ENCODE peak calls at places on chromosome 5, in ten cellular contexts. G is fibroblast of lung, X is PC-3, D is HCT116, U is mammary epithelial cell, N is IMR-90, W is HepG2, T is endodermal cell, E is endothelial cell of umbilical vein, K is H9. B is an unnamed sample.

GRCh38 chr5:172150514-172151425 is 37.3 kb downstream of the STK10 start:
- DNase-seq in X (no peak), D (no peak), W (no peak), K (no peak), E (no peak), T (no peak), N (peak), U (no peak), G (no peak), B (no peak)

GRCh38 chr5:92885950-92886349 is 695.1 kb downstream of the NR2F1-AS1 start:
- DNase-seq in T (peak), G (no peak), U (no peak), W (peak), D (no peak), X (no peak), N (no peak), K (peak), E (no peak), B (no peak)

GRCh38 chr5:98193921-98194760 is 579.3 kb upstream of the RGMB start:
- DNase-seq in X (peak), U (no peak), T (no peak), G (no peak), W (no peak), N (no peak), E (no peak), K (no peak), D (no peak), B (no peak)

GRCh38 chr5:147348046-147348445 is 113.2 kb downstream of the STK32A start:
- DNase-seq in W (no peak), X (peak), T (no peak), E (no peak), U (peak), N (peak), D (no peak), G (peak), K (no peak), B (no peak)

GRCh38 chr5:139982157-139982974 is 60.7 kb downstream of the NRG2 start:
- DNase-seq in D (no peak), W (no peak), X (peak), N (peak), K (no peak), U (peak), T (no peak), E (peak), G (peak), B (no peak)

GRCh38 chr5:141040093-141040762 is 10.9 kb upstream of the PCDHB1 start:
- DNase-seq in G (no peak), T (peak), X (peak), E (peak), U (peak), D (peak), W (no peak), K (peak), N (no peak), B (no peak)

GRCh38 chr5:115350892-115351291 is 54.4 kb upstream of the CCDC112 start:
- DNase-seq in D (no peak), W (no peak), K (no peak), E (no peak), U (no peak), X (no peak), G (no peak), N (no peak), T (no peak), B (no peak)

GRCh38 chr5:43041131-43041668 is 1.1 kb upstream of the ANXA2R start:
- DNase-seq in U (no peak), N (no peak), D (no peak), W (no peak), E (no peak), T (peak), K (no peak), G (no peak), X (no peak), B (peak)

GRCh38 chr5:135222171-135222681 is 176.8 kb downstream of the MACROH2A1 start:
- DNase-seq in D (peak), W (no peak), G (no peak), U (no peak), E (no peak), K (no peak), T (peak), X (peak), N (no peak), B (no peak)

GRCh38 chr5:67221487-67222242 is 25.1 kb upstream of the CD180 start:
- DNase-seq in D (no peak), G (no peak), W (no peak), N (no peak), E (no peak), T (no peak), U (no peak), X (no peak), K (no peak), B (no peak)

GRCh38 chr5:112014771-112015170 is 257.8 kb upstream of the NREP start:
- DNase-seq in E (no peak), K (no peak), U (no peak), X (no peak), W (no peak), D (no peak), T (no peak), N (no peak), G (no peak), B (no peak)

GRCh38 chr5:98587166-98587565 is 186.3 kb upstream of the RGMB start:
- DNase-seq in X (no peak), K (no peak), W (no peak), G (no peak), T (no peak), E (no peak), N (no peak), U (no peak), D (no peak), B (no peak)

GRCh38 chr5:111792659-111793058 is 35.7 kb upstream of the NREP start:
- DNase-seq in D (no peak), N (peak), T (no peak), E (no peak), K (no peak), G (peak), W (no peak), U (no peak), X (peak), B (no peak)

GRCh38 chr5:50744761-50745160 is 78.3 kb downstream of the PARP8 start:
- DNase-seq in G (peak), D (no peak), X (no peak), N (peak), K (no peak), T (no peak), U (peak), W (no peak), E (no peak), B (no peak)

GRCh38 chr5:31408814-31409213 is 123.1 kb downstream of the DROSHA start:
- DNase-seq in N (peak), X (peak), D (no peak), T (no peak), G (peak), E (no peak), W (no peak), U (peak), K (no peak), B (no peak)

GRCh38 chr5:29370248-29370647 is 1823.2 kb upstream of the CDH6 start:
- DNase-seq in D (no peak), K (no peak), N (no peak), W (no peak), T (no peak), X (no peak), G (no peak), E (no peak), U (no peak), B (no peak)

GRCh38 chr5:179143446-179143845 is 83.3 kb downstream of the ZNF354C start:
- DNase-seq in W (peak), E (no peak), X (no peak), D (peak), K (peak), T (peak), N (peak), U (no peak), G (peak), B (no peak)

GRCh38 chr5:74951855-74952254 is 85.7 kb upstream of the FAM169A start:
- DNase-seq in G (no peak), E (no peak), N (no peak), X (no peak), T (no peak), D (no peak), W (no peak), K (no peak), U (no peak), B (no peak)

GRCh38 chr5:141326088-141326854 is 4.0 kb upstream of the PCDHGA1 start:
- DNase-seq in U (peak), T (peak), G (peak), D (no peak), N (peak), E (peak), X (peak), W (peak), K (peak), B (peak)

GRCh38 chr5:95728494-95729114 is 2.5 kb upstream of the RHOBTB3 start:
- DNase-seq in N (no peak), E (no peak), U (peak), T (peak), K (no peak), X (peak), W (no peak), G (no peak), D (no peak), B (no peak)

GRCh38 chr5:107556575-107556974 is 114.2 kb downstream of the EFNA5 start:
- DNase-seq in N (no peak), U (no peak), E (no peak), W (no peak), D (no peak), X (no peak), G (no peak), K (no peak), T (no peak), B (no peak)

GRCh38 chr5:172583931-172584511 is 57.0 kb upstream of the NEURL1B start:
- DNase-seq in N (no peak), U (no peak), G (no peak), W (no peak), E (peak), X (no peak), D (no peak), K (no peak), T (no peak), B (no peak)

GRCh38 chr5:140800816-140801493 is at the start of gene PCDHA3:
- DNase-seq in X (no peak), T (no peak), N (peak), G (peak), U (peak), W (peak), D (no peak), K (no peak), E (peak), B (no peak)

GRCh38 chr5:171492781-171493180 is 73.3 kb downstream of the FGF18 start:
- DNase-seq in G (no peak), N (no peak), K (peak), D (peak), E (no peak), W (no peak), U (no peak), T (peak), X (no peak), B (no peak)

GRCh38 chr5:179378441-179379271 is 33.4 kb upstream of the ADAMTS2 start:
- DNase-seq in T (peak), W (no peak), N (peak), U (no peak), K (peak), D (no peak), G (peak), E (no peak), X (no peak), B (no peak)

GRCh38 chr5:56302027-56302426 is 68.9 kb upstream of the ANKRD55 start:
- DNase-seq in G (peak), N (peak), T (no peak), X (peak), D (no peak), K (no peak), U (no peak), E (peak), W (peak), B (no peak)

DNA sequence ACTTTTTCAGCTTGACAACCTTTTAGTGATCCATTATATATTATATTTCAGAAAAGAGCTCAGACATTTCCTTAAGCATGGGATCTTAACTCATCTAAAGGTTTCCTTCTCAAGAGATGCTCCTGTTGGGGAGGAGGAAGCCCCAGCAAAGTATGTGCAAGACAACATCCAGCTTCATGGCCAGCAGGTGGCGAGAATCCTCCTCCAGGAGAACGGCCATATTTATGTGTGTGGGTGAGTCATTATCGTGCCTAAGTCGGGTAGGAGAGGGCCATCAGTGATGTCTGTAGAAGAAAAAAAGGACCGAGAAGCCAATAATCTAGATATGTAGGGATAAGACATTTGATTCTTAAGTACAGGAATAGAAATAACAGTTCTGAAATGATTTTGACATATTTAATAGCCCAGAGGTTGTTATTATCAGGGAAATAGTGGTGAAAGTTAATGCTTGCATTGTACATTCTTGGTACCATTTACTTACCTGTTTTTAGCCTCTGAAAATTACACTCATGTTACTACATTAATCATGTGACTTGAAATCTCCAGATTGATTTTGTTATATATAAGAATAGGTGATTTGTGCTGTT is 28.2 kb downstream of the MTRR start:
- DNase-seq in U (peak), D (no peak), G (peak), E (peak), W (peak), N (peak), K (peak), X (peak), T (peak), B (no peak)
- TF ChIP-seq CTCF in U (peak), D (no peak), G (peak), E (peak), W (peak), N (peak), K (peak), X (peak), T (peak), B (no peak)

DNA sequence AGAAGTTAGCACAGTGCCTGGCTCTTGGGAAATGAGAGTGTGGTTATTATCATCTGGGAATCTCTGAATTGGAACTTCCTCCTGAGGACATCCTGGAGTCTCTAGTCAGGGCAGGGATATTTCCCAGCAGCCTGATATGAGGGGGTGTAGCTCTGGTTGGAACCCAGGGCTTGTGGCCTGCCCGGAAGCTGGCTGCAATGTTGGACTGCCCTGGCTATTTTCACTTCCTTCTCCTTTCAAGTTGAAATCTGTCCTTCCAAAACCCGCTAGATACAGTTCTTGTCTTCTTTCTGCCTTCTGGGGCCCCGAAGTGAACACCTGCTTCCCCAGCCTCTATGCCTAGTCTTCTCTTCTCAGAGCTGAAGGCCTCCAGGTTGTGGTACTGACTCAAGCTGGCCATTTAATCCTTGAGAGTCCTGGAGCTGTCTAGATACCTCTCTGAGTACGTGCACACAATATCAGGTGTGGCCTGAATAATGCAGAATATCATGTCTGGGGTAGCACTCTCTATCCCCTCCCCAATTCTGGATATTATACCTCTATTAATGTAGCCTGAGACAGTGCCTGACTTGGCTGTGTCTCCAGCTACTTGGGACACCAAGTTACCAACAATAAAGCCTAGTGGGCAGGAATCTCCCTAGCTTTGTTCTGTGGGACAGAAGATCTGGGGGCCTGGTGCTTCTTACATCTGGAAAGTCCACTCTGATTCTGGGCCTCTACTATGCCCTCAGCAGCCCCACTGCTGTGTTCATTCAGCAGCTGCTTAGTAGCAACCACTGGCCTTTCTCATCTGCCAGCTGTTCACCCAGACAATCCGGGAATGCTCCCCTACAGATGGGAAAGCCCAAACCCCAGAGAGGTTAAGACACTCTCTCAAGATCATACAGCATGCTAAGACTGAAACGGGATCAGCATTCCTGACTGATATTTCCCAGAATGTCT is 45.0 kb downstream of the SLC6A7 start:
- DNase-seq in N (no peak), W (no peak), D (no peak), G (no peak), X (no peak), U (no peak), T (peak), K (no peak), E (no peak), B (no peak)
- H3K27ac ChIP-seq in N (no peak), W (no peak), D (no peak), G (no peak), X (no peak), U (no peak), T (no peak), K (no peak), E (no peak), B (no peak)

DNA sequence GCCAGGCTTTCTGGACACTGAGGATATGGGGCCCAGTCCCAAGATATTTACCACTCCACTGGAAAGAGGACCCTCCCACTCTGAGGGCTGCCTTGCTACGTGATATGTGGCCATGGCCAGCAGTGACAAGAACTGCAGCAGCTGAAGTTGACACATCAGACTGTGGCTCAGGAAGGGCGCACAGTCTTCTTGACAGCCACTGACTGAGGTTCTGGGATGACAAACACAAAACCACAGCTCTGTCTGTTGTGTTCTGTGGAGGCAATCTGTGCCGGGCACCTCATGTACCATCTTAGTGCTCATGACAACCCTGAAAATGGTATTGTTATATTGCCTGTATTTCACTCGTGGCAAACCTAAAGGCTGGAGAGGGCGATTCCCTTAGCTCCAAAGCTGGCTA is 16.9 kb downstream of the FSTL4 start:
- DNase-seq in W (no peak), U (no peak), T (no peak), G (no peak), D (no peak), K (no peak), N (no peak), X (no peak), E (no peak), B (no peak)
- H3K9ac ChIP-seq in W (no peak), U (no peak), T (no peak), G (no peak), D (no peak), K (no peak), N (no peak), X (no peak), E (no peak), B (no peak)

GRCh38 chr5:120703923-120704445 is 239.9 kb downstream of the PRR16 start:
- DNase-seq in X (no peak), E (no peak), T (no peak), K (no peak), W (no peak), U (no peak), N (no peak), D (no peak), G (no peak), B (no peak)
- TF ChIP-seq CTCF in X (no peak), E (no peak), T (no peak), K (no peak), W (no peak), U (no peak), N (no peak), D (no peak), G (no peak), B (no peak)

GRCh38 chr5:77076961-77077820 is 9.9 kb downstream of the ZBED3 start:
- DNase-seq in K (peak), T (peak), E (peak), N (peak), G (peak), U (peak), X (no peak), D (no peak), W (no peak), B (peak)
- H3K27ac ChIP-seq in K (no peak), T (no peak), E (no peak), N (no peak), G (no peak), U (no peak), X (no peak), D (no peak), W (no peak), B (no peak)

GRCh38 chr5:109451161-109451560 is 41.4 kb upstream of the PJA2 start:
- DNase-seq in U (no peak), X (no peak), N (no peak), G (no peak), D (no peak), E (no peak), W (no peak), K (no peak), T (no peak), B (no peak)

GRCh38 chr5:109454726-109455505 is 45.1 kb upstream of the PJA2 start:
- DNase-seq in K (no peak), X (no peak), E (peak), D (no peak), G (peak), N (peak), U (peak), T (no peak), W (no peak), B (no peak)

GRCh38 chr5:109455598-109456096 is 45.9 kb upstream of the PJA2 start:
- DNase-seq in N (peak), W (peak), X (peak), G (peak), D (peak), K (no peak), U (peak), T (no peak), E (peak), B (no peak)

GRCh38 chr5:109452661-109453060 is 42.9 kb upstream of the PJA2 start:
- DNase-seq in T (no peak), U (no peak), K (no peak), X (no peak), W (no peak), E (no peak), D (no peak), N (peak), G (no peak), B (no peak)

GRCh38 chr5:109453251-109453650 is 43.5 kb upstream of the PJA2 start:
- DNase-seq in T (no peak), D (no peak), G (no peak), N (peak), K (no peak), U (no peak), X (no peak), E (no peak), W (no peak), B (no peak)
- H3K9ac ChIP-seq in T (no peak), D (no peak), G (no peak), N (no peak), K (no peak), U (no peak), X (no peak), E (no peak), W (no peak), B (no peak)